ENCODE peak calls at places on chromosome 16, in eight cellular contexts. One of them, this sample, is unnamed.

GRCh38 chr16:35631261-35631945 is 2172.0 kb downstream of the TP53TG3F start:
- DNase-seq in stimulated activated CD4-positive, alpha-beta T cell treated with anti-CD3 and anti-CD28 coated beads, TNF-alpha, amount 100 ng/mL, for 24 hours: no peak
- DNase-seq in ACHN: peak
- DNase-seq in C1 segment of cervical spinal cord: no peak
- DNase-seq in NCI-H2171 treated with DMSO at 0.1 percent for 48 hours: no peak
- DNase-seq in naive thymus-derived CD4-positive, alpha-beta T cell: no peak
- DNase-seq in A172: no peak
- DNase-seq in psoas muscle: no peak
- DNase-seq in this sample: no peak

GRCh38 chr16:7324306-7324705 is 8.3 kb upstream of the RBFOX1 start:
- DNase-seq in A172: no peak
- DNase-seq in NCI-H2171 treated with DMSO at 0.1 percent for 48 hours: no peak
- DNase-seq in ACHN: no peak
- DNase-seq in naive thymus-derived CD4-positive, alpha-beta T cell: no peak
- DNase-seq in stimulated activated CD4-positive, alpha-beta T cell treated with anti-CD3 and anti-CD28 coated beads, TNF-alpha, amount 100 ng/mL, for 24 hours: no peak
- DNase-seq in psoas muscle: no peak
- DNase-seq in C1 segment of cervical spinal cord: no peak
- DNase-seq in this sample: no peak

GRCh38 chr16:67942200-67942509 is 1.8 kb downstream of the LCAT start:
- DNase-seq in ACHN: peak
- DNase-seq in psoas muscle: no peak
- DNase-seq in naive thymus-derived CD4-positive, alpha-beta T cell: no peak
- DNase-seq in C1 segment of cervical spinal cord: no peak
- DNase-seq in stimulated activated CD4-positive, alpha-beta T cell treated with anti-CD3 and anti-CD28 coated beads, TNF-alpha, amount 100 ng/mL, for 24 hours: no peak
- DNase-seq in NCI-H2171 treated with DMSO at 0.1 percent for 48 hours: peak
- DNase-seq in A172: no peak
- DNase-seq in this sample: no peak

GRCh38 chr16:6081320-6081976 is 983.9 kb upstream of the EEF2KMT start:
- DNase-seq in ACHN: peak
- DNase-seq in NCI-H2171 treated with DMSO at 0.1 percent for 48 hours: peak
- DNase-seq in stimulated activated CD4-positive, alpha-beta T cell treated with anti-CD3 and anti-CD28 coated beads, TNF-alpha, amount 100 ng/mL, for 24 hours: no peak
- DNase-seq in naive thymus-derived CD4-positive, alpha-beta T cell: no peak
- DNase-seq in C1 segment of cervical spinal cord: peak
- DNase-seq in A172: peak
- DNase-seq in psoas muscle: no peak
- DNase-seq in this sample: no peak

GRCh38 chr16:89920723-89921122 is 2.1 kb downstream of the MC1R start:
- DNase-seq in NCI-H2171 treated with DMSO at 0.1 percent for 48 hours: no peak
- DNase-seq in stimulated activated CD4-positive, alpha-beta T cell treated with anti-CD3 and anti-CD28 coated beads, TNF-alpha, amount 100 ng/mL, for 24 hours: no peak
- DNase-seq in psoas muscle: no peak
- DNase-seq in C1 segment of cervical spinal cord: no peak
- DNase-seq in A172: peak
- DNase-seq in ACHN: peak
- DNase-seq in naive thymus-derived CD4-positive, alpha-beta T cell: no peak
- DNase-seq in this sample: no peak

GRCh38 chr16:30418350-30419181 is 11.2 kb downstream of the ZNF771 start:
- DNase-seq in stimulated activated CD4-positive, alpha-beta T cell treated with anti-CD3 and anti-CD28 coated beads, TNF-alpha, amount 100 ng/mL, for 24 hours: no peak
- DNase-seq in ACHN: no peak
- DNase-seq in naive thymus-derived CD4-positive, alpha-beta T cell: no peak
- DNase-seq in psoas muscle: no peak
- DNase-seq in C1 segment of cervical spinal cord: no peak
- DNase-seq in NCI-H2171 treated with DMSO at 0.1 percent for 48 hours: no peak
- DNase-seq in A172: no peak
- DNase-seq in this sample: no peak

GRCh38 chr16:2152695-2153506 is 2.7 kb upstream of the TRAF7 start:
- DNase-seq in naive thymus-derived CD4-positive, alpha-beta T cell: no peak
- DNase-seq in ACHN: peak
- DNase-seq in psoas muscle: no peak
- DNase-seq in stimulated activated CD4-positive, alpha-beta T cell treated with anti-CD3 and anti-CD28 coated beads, TNF-alpha, amount 100 ng/mL, for 24 hours: no peak
- DNase-seq in NCI-H2171 treated with DMSO at 0.1 percent for 48 hours: peak
- DNase-seq in A172: no peak
- DNase-seq in C1 segment of cervical spinal cord: no peak
- DNase-seq in this sample: peak

GRCh38 chr16:86466695-86467406 is 43.5 kb upstream of the FOXF1 start:
- DNase-seq in NCI-H2171 treated with DMSO at 0.1 percent for 48 hours: no peak
- DNase-seq in C1 segment of cervical spinal cord: no peak
- DNase-seq in A172: peak
- DNase-seq in naive thymus-derived CD4-positive, alpha-beta T cell: no peak
- DNase-seq in psoas muscle: no peak
- DNase-seq in ACHN: no peak
- DNase-seq in stimulated activated CD4-positive, alpha-beta T cell treated with anti-CD3 and anti-CD28 coated beads, TNF-alpha, amount 100 ng/mL, for 24 hours: no peak
- DNase-seq in this sample: no peak

GRCh38 chr16:63461248-63461841 is 1425.1 kb upstream of the CDH8 start:
- DNase-seq in A172: peak
- DNase-seq in naive thymus-derived CD4-positive, alpha-beta T cell: no peak
- DNase-seq in NCI-H2171 treated with DMSO at 0.1 percent for 48 hours: peak
- DNase-seq in psoas muscle: no peak
- DNase-seq in ACHN: peak
- DNase-seq in stimulated activated CD4-positive, alpha-beta T cell treated with anti-CD3 and anti-CD28 coated beads, TNF-alpha, amount 100 ng/mL, for 24 hours: no peak
- DNase-seq in C1 segment of cervical spinal cord: peak
- DNase-seq in this sample: no peak

GRCh38 chr16:82439678-82440293 is 187.0 kb upstream of the CDH13 start:
- DNase-seq in A172: no peak
- DNase-seq in naive thymus-derived CD4-positive, alpha-beta T cell: no peak
- DNase-seq in psoas muscle: no peak
- DNase-seq in stimulated activated CD4-positive, alpha-beta T cell treated with anti-CD3 and anti-CD28 coated beads, TNF-alpha, amount 100 ng/mL, for 24 hours: no peak
- DNase-seq in NCI-H2171 treated with DMSO at 0.1 percent for 48 hours: peak
- DNase-seq in C1 segment of cervical spinal cord: no peak
- DNase-seq in ACHN: peak
- DNase-seq in this sample: no peak

GRCh38 chr16:88437367-88437964 is 15.6 kb upstream of the ZFPM1 start:
- DNase-seq in psoas muscle: peak
- DNase-seq in NCI-H2171 treated with DMSO at 0.1 percent for 48 hours: peak
- DNase-seq in A172: no peak
- DNase-seq in ACHN: peak
- DNase-seq in C1 segment of cervical spinal cord: peak
- DNase-seq in naive thymus-derived CD4-positive, alpha-beta T cell: peak
- DNase-seq in stimulated activated CD4-positive, alpha-beta T cell treated with anti-CD3 and anti-CD28 coated beads, TNF-alpha, amount 100 ng/mL, for 24 hours: no peak
- DNase-seq in this sample: no peak

GRCh38 chr16:20218093-20218492 is 109.2 kb downstream of the GP2 start:
- DNase-seq in psoas muscle: no peak
- DNase-seq in A172: no peak
- DNase-seq in C1 segment of cervical spinal cord: no peak
- DNase-seq in naive thymus-derived CD4-positive, alpha-beta T cell: no peak
- DNase-seq in stimulated activated CD4-positive, alpha-beta T cell treated with anti-CD3 and anti-CD28 coated beads, TNF-alpha, amount 100 ng/mL, for 24 hours: no peak
- DNase-seq in NCI-H2171 treated with DMSO at 0.1 percent for 48 hours: no peak
- DNase-seq in ACHN: no peak
- DNase-seq in this sample: no peak

GRCh38 chr16:200388-200787 is 20.1 kb downstream of the HBQ1 start:
- DNase-seq in NCI-H2171 treated with DMSO at 0.1 percent for 48 hours: peak
- DNase-seq in A172: peak
- DNase-seq in psoas muscle: no peak
- DNase-seq in C1 segment of cervical spinal cord: no peak
- DNase-seq in ACHN: peak
- DNase-seq in stimulated activated CD4-positive, alpha-beta T cell treated with anti-CD3 and anti-CD28 coated beads, TNF-alpha, amount 100 ng/mL, for 24 hours: no peak
- DNase-seq in naive thymus-derived CD4-positive, alpha-beta T cell: no peak
- DNase-seq in this sample: no peak

GRCh38 chr16:75087040-75087979 is 29.3 kb downstream of the LDHD start:
- DNase-seq in ACHN: no peak
- DNase-seq in C1 segment of cervical spinal cord: no peak
- DNase-seq in A172: peak
- DNase-seq in stimulated activated CD4-positive, alpha-beta T cell treated with anti-CD3 and anti-CD28 coated beads, TNF-alpha, amount 100 ng/mL, for 24 hours: no peak
- DNase-seq in NCI-H2171 treated with DMSO at 0.1 percent for 48 hours: peak
- DNase-seq in naive thymus-derived CD4-positive, alpha-beta T cell: no peak
- DNase-seq in psoas muscle: peak
- DNase-seq in this sample: no peak

GRCh38 chr16:88741368-88741767 is 35.1 kb downstream of the CTU2 start:
- DNase-seq in A172: no peak
- DNase-seq in NCI-H2171 treated with DMSO at 0.1 percent for 48 hours: no peak
- DNase-seq in naive thymus-derived CD4-positive, alpha-beta T cell: no peak
- DNase-seq in stimulated activated CD4-positive, alpha-beta T cell treated with anti-CD3 and anti-CD28 coated beads, TNF-alpha, amount 100 ng/mL, for 24 hours: no peak
- DNase-seq in C1 segment of cervical spinal cord: no peak
- DNase-seq in ACHN: no peak
- DNase-seq in psoas muscle: no peak
- DNase-seq in this sample: no peak